ENCODE peak calls at places on chromosomes 7 and 10, in ten cellular contexts. I is ureter; S is stimulated activated CD4-positive, alpha-beta T cell treated with anti-CD3 and anti-CD28 coated beads, Interleukin-15, amount 100 ng/mL, for 24 hours; M is stimulated activated naive CD8-positive, alpha-beta T cell treated with anti-CD3 and anti-CD28 coated beads, Interleukin-15, amount 100 ng/mL, for 72 hours; N is NCI-H2029; U is NCI-H460; E is NCI-H1105 treated with DMSO at 0.1 percent for 48 hours; L is type B pancreatic cell; J is CD8-positive, alpha-beta memory T cell; C is B cell. B is an unnamed sample.

GRCh38 chr10:123301077-123301875 is 147.1 kb downstream of the BUB3 start:
- DNase-seq in I (no peak), S (no peak), M (no peak), N (no peak), U (no peak), E (no peak), L (no peak), J (no peak), C (no peak), B (no peak)

GRCh38 chr10:47025540-47026300 is 114.5 kb downstream of the PTPN20 start:
- DNase-seq in I (peak), S (no peak), M (no peak), N (no peak), U (no peak), E (no peak), L (no peak), J (no peak), C (no peak), B (no peak)

GRCh38 chr10:104327745-104328635 is 10.3 kb downstream of the ITPRIP start:
- DNase-seq in I (no peak), S (peak), M (no peak), N (no peak), U (no peak), E (no peak), L (no peak), J (no peak), C (no peak), B (no peak)

GRCh38 chr7:30062587-30062986 is 34.4 kb downstream of the PLEKHA8 start:
- DNase-seq in I (no peak), S (no peak), M (no peak), N (no peak), U (peak), E (peak), L (no peak), J (no peak), C (no peak), B (peak)

GRCh38 chr10:99976886-99977391 is 32.8 kb downstream of the DNMBP start:
- DNase-seq in I (no peak), S (no peak), M (no peak), N (no peak), U (peak), E (no peak), L (no peak), J (no peak), C (no peak), B (no peak)

GRCh38 chr7:90222811-90223725 is 11.5 kb downstream of the STEAP2 start:
- DNase-seq in I (no peak), S (no peak), M (no peak), N (no peak), U (no peak), E (peak), L (no peak), J (no peak), C (no peak), B (no peak)

GRCh38 chr10:7471720-7472367 is 61.0 kb upstream of the SFMBT2 start:
- DNase-seq in I (no peak), S (peak), M (no peak), N (no peak), U (no peak), E (no peak), L (no peak), J (no peak), C (peak), B (no peak)

GRCh38 chr7:37921340-37921805 is 933 bp downstream of the EPDR1 start:
- DNase-seq in I (peak), S (peak), M (peak), N (no peak), U (peak), E (peak), L (no peak), J (no peak), C (no peak), B (no peak)

GRCh38 chr7:13801669-13802068 is 187.8 kb downstream of the ETV1 start:
- DNase-seq in I (no peak), S (no peak), M (no peak), N (no peak), U (no peak), E (no peak), L (no peak), J (no peak), C (no peak), B (no peak)

GRCh38 chr10:78892383-78893191 is 176.2 kb upstream of the ZMIZ1 start:
- DNase-seq in I (no peak), S (no peak), M (no peak), N (no peak), U (no peak), E (no peak), L (peak), J (no peak), C (no peak), B (no peak)

GRCh38 chr10:69912584-69912983 is 110.9 kb downstream of the COL13A1 start:
- DNase-seq in I (peak), S (no peak), M (no peak), N (no peak), U (no peak), E (no peak), L (no peak), J (no peak), C (no peak), B (no peak)

GRCh38 chr10:72687035-72687434 is 4.9 kb upstream of the MCU start:
- DNase-seq in I (no peak), S (no peak), M (no peak), N (no peak), U (no peak), E (no peak), L (no peak), J (no peak), C (no peak), B (no peak)

GRCh38 chr10:119418401-119418800 is 124.1 kb downstream of the RGS10 start:
- DNase-seq in I (no peak), S (no peak), M (no peak), N (no peak), U (no peak), E (no peak), L (no peak), J (no peak), C (no peak), B (no peak)

GRCh38 chr10:78777466-78778256 is 291.1 kb upstream of the ZMIZ1 start:
- DNase-seq in I (peak), S (no peak), M (no peak), N (no peak), U (no peak), E (no peak), L (no peak), J (no peak), C (no peak), B (peak)

GRCh38 chr10:101218423-101219136 is 10.7 kb downstream of the LBX1 start:
- DNase-seq in I (no peak), S (no peak), M (no peak), N (no peak), U (no peak), E (no peak), L (no peak), J (no peak), C (no peak), B (no peak)

GRCh38 chr10:8138471-8138870 is 84.0 kb downstream of the GATA3 start:
- DNase-seq in I (no peak), S (no peak), M (no peak), N (no peak), U (no peak), E (no peak), L (no peak), J (no peak), C (no peak), B (no peak)